ENCODE peak calls at places on chromosomes 3 and 15, in eight cellular contexts. One of them, this sample, is unnamed.

GRCh38 chr15:99017322-99017701 is 9.7 kb upstream of the PGPEP1L start:
- DNase-seq in SK-N-SH: no peak
- DNase-seq in HepG2: no peak
- DNase-seq in keratinocyte: no peak
- DNase-seq in PC-9: no peak
- DNase-seq in HCT116: no peak
- DNase-seq in astrocyte: no peak
- DNase-seq in PC-3: no peak
- DNase-seq in this sample: no peak

GRCh38 chr3:185175370-185175987 is 22.6 kb upstream of the C3orf70 start:
- DNase-seq in HepG2: peak
- DNase-seq in SK-N-SH: peak
- DNase-seq in HCT116: no peak
- DNase-seq in astrocyte: no peak
- DNase-seq in PC-3: no peak
- DNase-seq in keratinocyte: no peak
- DNase-seq in PC-9: no peak
- DNase-seq in this sample: no peak

GRCh38 chr3:160486459-160486869 is 36.9 kb upstream of the TRIM59 start:
- DNase-seq in PC-3: peak
- DNase-seq in HCT116: peak
- DNase-seq in SK-N-SH: peak
- DNase-seq in PC-9: no peak
- DNase-seq in keratinocyte: no peak
- DNase-seq in astrocyte: no peak
- DNase-seq in HepG2: peak
- DNase-seq in this sample: no peak

GRCh38 chr15:92452143-92452542 is 58.5 kb downstream of the ST8SIA2 start:
- DNase-seq in HepG2: no peak
- DNase-seq in PC-9: no peak
- DNase-seq in PC-3: no peak
- DNase-seq in SK-N-SH: no peak
- DNase-seq in astrocyte: no peak
- DNase-seq in HCT116: no peak
- DNase-seq in keratinocyte: no peak
- DNase-seq in this sample: no peak

GRCh38 chr3:127072971-127073851 is 90.3 kb downstream of the PLXNA1 start:
- DNase-seq in PC-9: peak
- DNase-seq in keratinocyte: no peak
- DNase-seq in HCT116: no peak
- DNase-seq in PC-3: no peak
- DNase-seq in HepG2: no peak
- DNase-seq in SK-N-SH: peak
- DNase-seq in astrocyte: no peak
- DNase-seq in this sample: no peak

GRCh38 chr3:49689046-49689886 is at the start of the genes MST1 and RNF123:
- DNase-seq in astrocyte: peak
- DNase-seq in PC-3: peak
- DNase-seq in SK-N-SH: peak
- DNase-seq in keratinocyte: no peak
- DNase-seq in HepG2: peak
- DNase-seq in PC-9: peak
- DNase-seq in HCT116: peak
- DNase-seq in this sample: peak

GRCh38 chr15:50911641-50912040 is 3.2 kb downstream of the AP4E1 start:
- DNase-seq in HepG2: no peak
- DNase-seq in SK-N-SH: no peak
- DNase-seq in HCT116: no peak
- DNase-seq in keratinocyte: no peak
- DNase-seq in PC-3: no peak
- DNase-seq in PC-9: no peak
- DNase-seq in astrocyte: no peak
- DNase-seq in this sample: no peak

GRCh38 chr15:29045717-29046116 is 159.9 kb downstream of the APBA2 start:
- DNase-seq in keratinocyte: no peak
- DNase-seq in HCT116: no peak
- DNase-seq in SK-N-SH: no peak
- DNase-seq in PC-9: no peak
- DNase-seq in astrocyte: peak
- DNase-seq in HepG2: no peak
- DNase-seq in PC-3: peak
- DNase-seq in this sample: no peak

GRCh38 chr3:105365536-105366301 is 990 bp upstream of the ALCAM start:
- DNase-seq in SK-N-SH: peak
- DNase-seq in PC-9: no peak
- DNase-seq in keratinocyte: no peak
- DNase-seq in HCT116: no peak
- DNase-seq in astrocyte: peak
- DNase-seq in PC-3: no peak
- DNase-seq in HepG2: no peak
- DNase-seq in this sample: no peak

GRCh38 chr3:150078983-150079739 is 108.5 kb upstream of the PFN2 start:
- DNase-seq in PC-9: no peak
- DNase-seq in HepG2: no peak
- DNase-seq in astrocyte: peak
- DNase-seq in keratinocyte: peak
- DNase-seq in HCT116: no peak
- DNase-seq in SK-N-SH: peak
- DNase-seq in PC-3: peak
- DNase-seq in this sample: no peak

GRCh38 chr3:118936811-118937210 is 97.8 kb downstream of the IGSF11 start:
- DNase-seq in SK-N-SH: no peak
- DNase-seq in HepG2: no peak
- DNase-seq in PC-3: no peak
- DNase-seq in HCT116: no peak
- DNase-seq in astrocyte: no peak
- DNase-seq in keratinocyte: no peak
- DNase-seq in PC-9: no peak
- DNase-seq in this sample: no peak
- H2AFZ ChIP-seq in SK-N-SH: no peak
- H2AFZ ChIP-seq in HepG2: no peak
- H2AFZ ChIP-seq in PC-3: no peak
- H2AFZ ChIP-seq in HCT116: no peak
- H2AFZ ChIP-seq in astrocyte: no peak
- H2AFZ ChIP-seq in keratinocyte: no peak
- H2AFZ ChIP-seq in PC-9: no peak
- H2AFZ ChIP-seq in this sample: no peak

DNA sequence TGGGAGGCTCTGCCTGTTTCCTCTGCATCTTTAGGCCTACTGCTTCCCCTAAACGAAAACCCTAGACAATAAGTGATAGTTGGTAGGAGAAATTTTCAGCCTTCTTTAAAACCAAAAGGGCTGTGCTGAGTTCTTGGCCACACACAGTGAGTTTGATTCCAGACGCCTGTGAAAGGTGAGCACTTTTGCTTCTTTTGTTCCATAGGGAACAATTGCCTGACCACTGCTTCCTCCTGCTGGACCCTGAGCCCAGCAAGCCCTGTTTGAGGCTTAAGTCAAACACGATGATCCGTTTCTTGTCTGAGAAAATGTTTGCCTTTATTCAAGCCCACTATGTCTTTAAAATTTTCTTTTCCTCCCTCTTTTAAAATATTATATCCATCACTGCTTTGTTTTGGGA is 493.9 kb downstream of the ZIC1 start:
- DNase-seq in PC-9: no peak
- DNase-seq in keratinocyte: no peak
- DNase-seq in PC-3: no peak
- DNase-seq in HCT116: no peak
- DNase-seq in astrocyte: no peak
- DNase-seq in SK-N-SH: no peak
- DNase-seq in HepG2: no peak
- DNase-seq in this sample: no peak
- TF ChIP-seq CTCF in PC-9: no peak
- TF ChIP-seq CTCF in keratinocyte: no peak
- TF ChIP-seq CTCF in PC-3: no peak
- TF ChIP-seq CTCF in HCT116: no peak
- TF ChIP-seq CTCF in astrocyte: no peak
- TF ChIP-seq CTCF in SK-N-SH: no peak
- TF ChIP-seq CTCF in HepG2: no peak
- TF ChIP-seq CTCF in this sample: no peak

GRCh38 chr3:62837145-62837787 is 38.0 kb downstream of the CADPS start:
- DNase-seq in keratinocyte: no peak
- DNase-seq in SK-N-SH: no peak
- DNase-seq in astrocyte: no peak
- DNase-seq in HCT116: no peak
- DNase-seq in PC-3: no peak
- DNase-seq in HepG2: no peak
- DNase-seq in PC-9: no peak
- DNase-seq in this sample: no peak

GRCh38 chr3:62833538-62833937 is 41.7 kb downstream of the CADPS start:
- DNase-seq in astrocyte: no peak
- DNase-seq in PC-3: no peak
- DNase-seq in HCT116: no peak
- DNase-seq in HepG2: peak
- DNase-seq in SK-N-SH: peak
- DNase-seq in PC-9: no peak
- DNase-seq in keratinocyte: no peak
- DNase-seq in this sample: no peak

GRCh38 chr3:62832569-62832968 is 42.6 kb downstream of the CADPS start:
- DNase-seq in SK-N-SH: no peak
- DNase-seq in HCT116: no peak
- DNase-seq in PC-9: no peak
- DNase-seq in astrocyte: no peak
- DNase-seq in HepG2: no peak
- DNase-seq in PC-3: no peak
- DNase-seq in keratinocyte: no peak
- DNase-seq in this sample: no peak

DNA sequence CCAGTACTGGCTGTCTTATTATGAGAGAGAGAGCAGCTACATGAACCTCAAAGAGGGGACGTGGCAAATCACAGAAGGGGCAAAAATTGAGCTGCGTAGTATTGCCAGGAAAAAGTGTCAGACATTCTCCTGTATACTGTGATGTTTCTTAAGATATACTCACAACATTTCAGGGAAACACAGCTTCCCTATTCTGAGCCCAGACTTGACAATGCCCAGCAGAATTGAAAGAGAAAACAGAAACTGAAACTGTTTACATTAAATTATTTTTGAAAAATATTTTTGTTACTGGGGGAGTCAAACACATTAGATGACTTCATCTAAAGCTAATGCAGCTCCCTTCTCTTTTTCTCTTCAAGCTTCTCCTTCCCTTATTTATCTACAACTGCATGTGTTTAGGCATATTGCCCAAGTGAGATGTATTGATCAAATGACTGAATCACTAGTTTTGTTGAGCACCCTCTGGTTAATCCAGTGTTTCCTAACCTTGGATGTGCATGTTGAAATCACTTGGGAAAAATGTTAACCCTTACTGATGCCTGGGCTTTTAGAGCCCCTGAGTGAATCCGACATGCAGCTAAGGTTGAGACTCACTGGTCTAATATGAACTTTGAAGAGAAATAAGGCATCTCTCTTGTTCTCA is 39.5 kb downstream of the CADPS start:
- DNase-seq in HepG2: no peak
- DNase-seq in keratinocyte: no peak
- DNase-seq in PC-9: no peak
- DNase-seq in HCT116: no peak
- DNase-seq in PC-3: no peak
- DNase-seq in astrocyte: no peak
- DNase-seq in SK-N-SH: no peak
- DNase-seq in this sample: no peak
- H2AFZ ChIP-seq in HepG2: no peak
- H2AFZ ChIP-seq in keratinocyte: no peak
- H2AFZ ChIP-seq in PC-9: no peak
- H2AFZ ChIP-seq in HCT116: no peak
- H2AFZ ChIP-seq in PC-3: no peak
- H2AFZ ChIP-seq in astrocyte: no peak
- H2AFZ ChIP-seq in SK-N-SH: no peak
- H2AFZ ChIP-seq in this sample: no peak

DNA sequence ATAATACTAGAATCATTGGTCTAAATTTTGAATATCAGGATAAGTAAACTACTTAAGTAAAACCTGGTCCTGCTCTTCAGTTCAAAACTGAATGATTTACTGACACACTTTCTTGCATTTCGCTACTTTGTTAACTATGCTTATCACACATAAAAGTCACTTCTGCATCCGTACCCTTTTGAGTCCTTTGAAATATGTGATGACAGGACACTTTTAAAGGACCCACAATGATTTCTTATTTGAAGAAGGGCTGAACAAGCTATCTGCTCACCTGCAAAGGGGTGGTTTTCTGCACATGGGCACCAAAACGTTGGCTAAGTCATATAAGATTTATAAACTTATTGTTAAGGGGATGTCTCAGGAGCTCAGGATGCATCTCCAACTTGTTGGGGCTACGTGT is 15.0 kb downstream of the GATM start:
- DNase-seq in HepG2: no peak
- DNase-seq in HCT116: no peak
- DNase-seq in astrocyte: no peak
- DNase-seq in keratinocyte: no peak
- DNase-seq in SK-N-SH: no peak
- DNase-seq in PC-3: no peak
- DNase-seq in PC-9: no peak
- DNase-seq in this sample: no peak
- TF ChIP-seq CTCF in HepG2: no peak
- TF ChIP-seq CTCF in HCT116: no peak
- TF ChIP-seq CTCF in astrocyte: no peak
- TF ChIP-seq CTCF in keratinocyte: no peak
- TF ChIP-seq CTCF in SK-N-SH: no peak
- TF ChIP-seq CTCF in PC-3: no peak
- TF ChIP-seq CTCF in PC-9: no peak
- TF ChIP-seq CTCF in this sample: no peak

GRCh38 chr3:157130138-157130880 is 29.6 kb downstream of the CCNL1 start:
- DNase-seq in HepG2: peak
- DNase-seq in astrocyte: peak
- DNase-seq in SK-N-SH: peak
- DNase-seq in HCT116: peak
- DNase-seq in PC-3: peak
- DNase-seq in PC-9: peak
- DNase-seq in keratinocyte: peak
- DNase-seq in this sample: peak

GRCh38 chr3:157132341-157132740 is 27.6 kb downstream of the CCNL1 start:
- DNase-seq in PC-9: no peak
- DNase-seq in PC-3: no peak
- DNase-seq in astrocyte: no peak
- DNase-seq in keratinocyte: no peak
- DNase-seq in HepG2: no peak
- DNase-seq in HCT116: no peak
- DNase-seq in SK-N-SH: no peak
- DNase-seq in this sample: no peak

GRCh38 chr3:157130881-157131251 is 29.1 kb downstream of the CCNL1 start:
- DNase-seq in astrocyte: no peak
- DNase-seq in keratinocyte: no peak
- DNase-seq in HepG2: no peak
- DNase-seq in HCT116: no peak
- DNase-seq in PC-3: no peak
- DNase-seq in SK-N-SH: no peak
- DNase-seq in PC-9: no peak
- DNase-seq in this sample: no peak

GRCh38 chr3:157132936-157133335 is 27.0 kb downstream of the CCNL1 start:
- DNase-seq in keratinocyte: no peak
- DNase-seq in astrocyte: no peak
- DNase-seq in HepG2: no peak
- DNase-seq in SK-N-SH: no peak
- DNase-seq in PC-3: peak
- DNase-seq in HCT116: no peak
- DNase-seq in PC-9: no peak
- DNase-seq in this sample: no peak

DNA sequence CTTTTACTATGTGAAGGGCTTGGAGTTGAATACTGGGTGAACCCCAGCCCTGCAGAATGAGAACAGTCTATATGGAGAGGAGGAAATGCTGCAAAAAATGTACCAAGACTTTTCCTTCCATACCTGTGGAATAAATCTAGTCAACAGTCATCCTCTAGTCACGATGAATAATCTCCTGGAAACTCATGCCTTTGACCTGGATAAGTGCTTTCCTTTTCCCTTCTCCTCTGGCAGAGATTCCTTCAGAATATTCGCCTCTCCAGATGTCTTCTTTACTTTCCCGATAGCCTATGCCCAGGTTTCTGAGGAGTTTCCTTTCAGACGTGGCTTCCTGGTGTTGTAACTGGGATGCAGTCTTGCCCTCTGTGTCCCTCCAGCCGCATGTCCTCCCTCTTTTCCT is 28.1 kb downstream of the CCNL1 start:
- DNase-seq in PC-3: peak
- DNase-seq in PC-9: no peak
- DNase-seq in HepG2: no peak
- DNase-seq in SK-N-SH: no peak
- DNase-seq in astrocyte: peak
- DNase-seq in keratinocyte: no peak
- DNase-seq in HCT116: no peak
- DNase-seq in this sample: no peak
- H2AFZ ChIP-seq in PC-3: peak
- H2AFZ ChIP-seq in PC-9: peak
- H2AFZ ChIP-seq in HepG2: no peak
- H2AFZ ChIP-seq in SK-N-SH: no peak
- H2AFZ ChIP-seq in astrocyte: no peak
- H2AFZ ChIP-seq in keratinocyte: no peak
- H2AFZ ChIP-seq in HCT116: no peak
- H2AFZ ChIP-seq in this sample: no peak